ENCODE peak calls at places on chromosomes 1 and 21, in five cellular contexts. V is K562, Q is IMR-90, I is suprapubic skin, Y is esophagus muscularis mucosa. R is an unnamed sample.

GRCh38 chr1:37410080-37410479 is 64.3 kb upstream of the ZC3H12A start:
- DNase-seq in V (peak), Q (no peak), I (no peak), Y (no peak), R (no peak)

GRCh38 chr1:72326494-72326893 is 44.2 kb upstream of the NEGR1 start:
- DNase-seq in V (no peak), Q (peak), I (no peak), Y (no peak), R (no peak)

GRCh38 chr1:225941949-225942222 is 866 bp upstream of the LEFTY2 start:
- DNase-seq in V (no peak), Q (no peak), I (no peak), Y (no peak), R (no peak)

GRCh38 chr1:45009956-45010854 is 919 bp downstream of the HECTD3 start:
- DNase-seq in V (peak), Q (no peak), I (peak), Y (peak), R (peak)

GRCh38 chr1:246705368-246705767 is 18.8 kb upstream of the SCCPDH start:
- DNase-seq in V (no peak), Q (peak), I (no peak), Y (no peak), R (no peak)

GRCh38 chr1:150477733-150478132 is 9.5 kb upstream of the TARS2 start:
- DNase-seq in V (peak), Q (peak), I (no peak), Y (no peak), R (no peak)

GRCh38 chr1:51190996-51191395 is 45.1 kb upstream of the RNF11 start:
- DNase-seq in V (no peak), Q (no peak), I (no peak), Y (no peak), R (no peak)

GRCh38 chr1:32741417-32742131 is 39.0 kb upstream of the SYNC start:
- DNase-seq in V (peak), Q (no peak), I (no peak), Y (no peak), R (peak)

GRCh38 chr21:27450216-27450615 is 483.3 kb upstream of the ADAMTS5 start:
- DNase-seq in V (no peak), Q (no peak), I (no peak), Y (no peak), R (no peak)

GRCh38 chr1:4174291-4175200 is 274.5 kb upstream of the C1orf174 start:
- DNase-seq in V (peak), Q (no peak), I (no peak), Y (peak), R (no peak)
- TF ChIP-seq POLR2A in V (no peak), Q (no peak), I (no peak), Y (no peak), R (no peak)

GRCh38 chr21:17610862-17611261 is 1.8 kb downstream of the BTG3 start:
- DNase-seq in V (peak), Q (peak), I (no peak), Y (no peak), R (peak)

GRCh38 chr21:17612565-17613241 is at the start of gene BTG3:
- DNase-seq in V (peak), Q (peak), I (peak), Y (no peak), R (peak)

GRCh38 chr21:17612023-17612564 is 607 bp downstream of the BTG3 start:
- DNase-seq in V (no peak), Q (peak), I (peak), Y (no peak), R (peak)

GRCh38 chr21:17613242-17613676 is 558 bp upstream of the BTG3 start:
- DNase-seq in V (no peak), Q (no peak), I (peak), Y (no peak), R (peak)

DNA sequence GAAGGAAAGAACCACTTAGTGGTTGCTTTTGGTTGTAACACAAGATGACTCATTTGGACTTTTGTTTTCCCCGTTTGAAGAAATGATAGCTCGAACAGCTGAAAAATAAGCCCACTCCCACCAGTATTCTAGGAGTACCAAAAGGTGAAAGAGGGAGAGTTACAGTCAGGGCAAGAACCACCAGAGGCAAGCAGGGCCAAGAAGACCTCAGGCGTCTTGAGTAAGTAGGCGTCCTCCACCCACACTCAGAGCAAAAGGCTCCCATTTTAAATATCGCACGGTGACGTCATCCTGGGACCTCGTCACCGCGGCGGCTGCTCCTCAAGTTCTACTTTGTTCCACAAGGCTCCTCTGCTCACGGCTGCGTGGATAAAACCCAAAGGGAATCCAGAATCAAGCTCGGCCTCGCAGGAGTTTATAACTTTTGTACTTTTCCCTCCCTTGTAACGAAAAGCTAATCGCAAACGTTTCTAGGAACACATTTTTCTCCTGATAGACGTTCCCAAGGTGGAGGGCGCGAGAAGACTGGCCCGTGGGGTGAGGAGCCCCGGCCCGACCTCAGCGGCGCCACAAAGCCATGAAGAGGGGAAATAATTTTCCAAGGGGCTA is 1.2 kb downstream of the BTG3 start:
- DNase-seq in V (peak), Q (peak), I (peak), Y (peak), R (peak)
- TF ChIP-seq POLR2A in V (peak), Q (peak), I (peak), Y (no peak), R (peak)

GRCh38 chr1:193519922-193520321 is 333.5 kb upstream of the B3GALT2 start:
- DNase-seq in V (peak), Q (no peak), I (no peak), Y (no peak), R (no peak)

GRCh38 chr1:193520472-193520871 is 334.1 kb upstream of the B3GALT2 start:
- DNase-seq in V (no peak), Q (no peak), I (no peak), Y (no peak), R (no peak)

GRCh38 chr1:193513032-193513431 is 326.6 kb upstream of the B3GALT2 start:
- DNase-seq in V (no peak), Q (no peak), I (no peak), Y (no peak), R (no peak)

GRCh38 chr1:193514397-193514796 is 328.0 kb upstream of the B3GALT2 start:
- DNase-seq in V (no peak), Q (no peak), I (no peak), Y (no peak), R (no peak)

DNA sequence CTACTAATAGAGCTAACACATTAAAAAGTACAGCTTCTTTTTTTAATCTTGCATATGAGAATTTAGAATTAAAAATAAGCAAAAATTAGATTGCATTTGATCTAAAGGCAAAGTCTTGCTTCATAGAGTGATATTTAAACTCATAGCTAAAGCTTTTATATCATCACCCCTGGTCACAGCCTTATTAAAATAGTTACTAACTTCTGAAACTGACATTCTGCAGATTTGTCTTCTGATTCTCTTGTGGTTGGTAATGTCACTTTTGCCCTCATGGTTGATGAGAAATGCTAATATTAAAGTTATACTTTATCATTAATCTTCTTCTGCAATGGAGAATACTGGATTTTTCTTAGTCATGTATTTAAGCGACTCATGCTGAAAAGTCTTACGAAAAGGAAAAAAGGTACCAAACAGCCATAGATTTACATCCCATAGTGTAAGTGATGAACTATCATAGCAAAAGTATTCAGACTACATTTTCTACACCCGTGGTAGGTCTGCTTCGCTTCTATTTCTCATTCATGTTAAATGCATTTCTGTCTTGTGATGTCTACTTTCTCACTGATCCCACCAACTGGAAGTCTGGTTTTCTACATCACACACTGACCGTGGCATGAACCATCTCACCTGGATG is 330.5 kb upstream of the B3GALT2 start:
- DNase-seq in V (no peak), Q (no peak), I (no peak), Y (no peak), R (no peak)
- TF ChIP-seq POLR2A in V (no peak), Q (no peak), I (no peak), Y (no peak), R (no peak)

DNA sequence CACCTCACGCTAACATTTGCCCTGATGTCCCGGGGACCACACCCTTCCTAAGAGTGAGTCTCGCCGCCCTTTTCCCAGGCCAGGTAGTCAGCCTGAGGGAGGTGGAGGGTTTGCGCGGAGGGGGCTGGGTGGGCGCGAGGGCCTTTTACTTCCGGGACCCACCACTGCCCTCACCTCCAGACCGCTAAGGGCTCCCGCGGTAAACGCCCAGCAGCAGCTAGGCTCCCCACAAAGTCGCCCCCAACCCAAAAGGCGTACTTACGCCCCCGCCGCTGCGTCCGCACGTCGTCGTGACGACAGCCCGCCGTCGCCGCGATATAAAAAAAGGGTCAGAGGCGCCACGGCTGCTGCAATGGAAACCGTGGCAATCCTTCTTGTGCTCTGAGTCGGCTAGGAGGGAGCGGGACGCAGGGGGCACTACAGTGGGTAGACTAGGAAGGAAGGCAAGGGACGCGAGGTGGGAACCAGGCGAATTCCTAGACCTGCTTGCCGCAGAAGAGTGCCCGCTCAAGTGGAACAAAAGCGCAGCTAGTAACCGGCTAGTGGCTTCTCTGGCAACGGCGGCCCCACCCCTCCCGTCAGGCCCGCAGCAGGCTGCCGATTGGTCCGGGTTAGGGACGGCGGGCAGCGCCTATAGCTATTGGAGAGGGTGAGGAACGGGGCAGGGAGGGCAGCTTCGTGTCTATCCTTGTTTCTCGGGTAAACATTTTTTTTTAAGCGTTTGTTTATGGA is at the start of gene ODF2L:
- DNase-seq in V (peak), Q (peak), I (peak), Y (peak), R (peak)
- TF ChIP-seq POLR2A in V (no peak), Q (peak), I (peak), Y (no peak), R (peak)

GRCh38 chr1:111214884-111215283 is 12.6 kb upstream of the CHI3L2 start:
- DNase-seq in V (no peak), Q (no peak), I (no peak), Y (no peak), R (no peak)
- TF ChIP-seq POLR2A in V (no peak), Q (no peak), I (no peak), Y (no peak), R (no peak)

DNA sequence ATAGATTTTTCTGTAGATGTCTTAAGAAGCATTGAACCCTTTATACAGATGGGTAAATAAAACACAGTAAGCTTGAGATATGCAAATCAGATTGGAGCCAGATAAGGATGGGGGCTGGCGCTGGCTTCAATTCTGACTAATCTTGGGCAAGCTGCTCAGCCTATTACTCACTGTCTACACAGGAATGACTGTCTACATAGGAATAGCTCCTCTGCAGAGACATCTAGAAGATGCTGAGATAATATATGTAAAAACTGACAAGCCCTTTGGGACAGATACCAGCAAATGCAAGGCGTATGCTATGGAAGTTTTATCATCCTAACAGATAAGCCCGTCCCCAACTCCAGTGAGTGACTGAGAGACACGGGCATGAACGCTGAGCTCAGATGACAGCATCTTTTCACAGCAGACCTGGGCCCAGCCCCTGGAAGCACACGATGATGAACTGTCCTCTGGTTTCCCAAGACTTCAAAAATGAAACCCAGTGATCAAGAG is 1.7 kb downstream of the CLDN14 start:
- DNase-seq in V (no peak), Q (peak), I (no peak), Y (no peak), R (no peak)
- TF ChIP-seq POLR2A in V (no peak), Q (no peak), I (no peak), Y (no peak), R (no peak)

DNA sequence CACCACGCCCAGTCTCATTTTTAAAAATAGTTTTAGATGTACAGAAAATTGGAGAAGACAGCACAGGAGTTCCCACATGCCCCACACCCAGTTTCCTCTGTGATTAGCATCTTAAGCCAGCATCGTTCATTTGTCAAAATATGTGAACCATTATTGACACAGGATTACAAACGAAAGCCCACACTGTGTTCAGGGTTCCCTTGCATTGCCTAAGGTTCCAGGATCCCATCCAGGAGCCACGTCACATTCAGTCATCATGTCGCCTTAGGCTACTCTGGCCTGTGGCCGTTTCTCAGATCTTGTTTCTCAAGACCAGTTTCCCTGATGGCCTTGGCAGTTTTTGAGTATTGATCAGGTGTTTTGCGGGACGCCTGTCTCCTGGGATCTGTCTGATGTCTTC is 34.7 kb upstream of the TNFRSF1B start:
- DNase-seq in V (no peak), Q (peak), I (peak), Y (no peak), R (no peak)
- TF ChIP-seq POLR2A in V (no peak), Q (no peak), I (no peak), Y (no peak), R (no peak)

R was measured in erythroblast.